ENCODE peak calls at places on chromosome 9, in five cellular contexts. One of them, this sample, is unnamed.

GRCh38 chr9:75623462-75623861 is 267.0 kb upstream of the PCSK5 start:
- DNase-seq in tibial nerve: no peak
- DNase-seq in effector memory CD4-positive, alpha-beta T cell: no peak
- DNase-seq in A549: no peak
- DNase-seq in adrenal gland: no peak
- DNase-seq in this sample: no peak

GRCh38 chr9:74449060-74449459 is 48.1 kb upstream of the RORB start:
- DNase-seq in adrenal gland: no peak
- DNase-seq in A549: no peak
- DNase-seq in effector memory CD4-positive, alpha-beta T cell: no peak
- DNase-seq in tibial nerve: no peak
- DNase-seq in this sample: no peak

GRCh38 chr9:131598121-131598520 is 52.8 kb downstream of the PRRT1B start:
- DNase-seq in A549: no peak
- DNase-seq in tibial nerve: peak
- DNase-seq in effector memory CD4-positive, alpha-beta T cell: no peak
- DNase-seq in adrenal gland: peak
- DNase-seq in this sample: no peak

GRCh38 chr9:129040113-129040643 is 3.8 kb downstream of the MIGA2 start:
- DNase-seq in effector memory CD4-positive, alpha-beta T cell: no peak
- DNase-seq in tibial nerve: no peak
- DNase-seq in adrenal gland: no peak
- DNase-seq in A549: no peak
- DNase-seq in this sample: no peak

GRCh38 chr9:94173632-94174031 is 85.5 kb upstream of the ZNF169 start:
- DNase-seq in effector memory CD4-positive, alpha-beta T cell: no peak
- DNase-seq in tibial nerve: no peak
- DNase-seq in adrenal gland: no peak
- DNase-seq in A549: no peak
- DNase-seq in this sample: no peak

GRCh38 chr9:93652604-93653592 is 76.5 kb downstream of the PHF2 start:
- DNase-seq in effector memory CD4-positive, alpha-beta T cell: no peak
- DNase-seq in A549: no peak
- DNase-seq in tibial nerve: no peak
- DNase-seq in adrenal gland: peak
- DNase-seq in this sample: no peak

GRCh38 chr9:134205636-134206316 is 41.4 kb upstream of the RNU6ATAC start:
- DNase-seq in A549: no peak
- DNase-seq in adrenal gland: no peak
- DNase-seq in effector memory CD4-positive, alpha-beta T cell: no peak
- DNase-seq in tibial nerve: peak
- DNase-seq in this sample: peak

GRCh38 chr9:137380606-137381005 is 42.4 kb downstream of the EXD3 start:
- DNase-seq in A549: no peak
- DNase-seq in tibial nerve: no peak
- DNase-seq in adrenal gland: peak
- DNase-seq in effector memory CD4-positive, alpha-beta T cell: no peak
- DNase-seq in this sample: no peak

GRCh38 chr9:87039809-87040392 is 92.6 kb upstream of the GAS1 start:
- DNase-seq in effector memory CD4-positive, alpha-beta T cell: no peak
- DNase-seq in A549: no peak
- DNase-seq in adrenal gland: no peak
- DNase-seq in tibial nerve: no peak
- DNase-seq in this sample: no peak

GRCh38 chr9:74379718-74380117 is 117.4 kb upstream of the RORB start:
- DNase-seq in A549: peak
- DNase-seq in adrenal gland: peak
- DNase-seq in effector memory CD4-positive, alpha-beta T cell: peak
- DNase-seq in tibial nerve: no peak
- DNase-seq in this sample: no peak

GRCh38 chr9:137669261-137669672 is 50.5 kb downstream of the EHMT1 start:
- DNase-seq in effector memory CD4-positive, alpha-beta T cell: no peak
- DNase-seq in adrenal gland: no peak
- DNase-seq in tibial nerve: no peak
- DNase-seq in A549: peak
- DNase-seq in this sample: no peak

GRCh38 chr9:122051401-122052346 is 41.4 kb downstream of the TTLL11 start:
- DNase-seq in adrenal gland: no peak
- DNase-seq in tibial nerve: no peak
- DNase-seq in A549: no peak
- DNase-seq in effector memory CD4-positive, alpha-beta T cell: no peak
- DNase-seq in this sample: no peak

GRCh38 chr9:134284273-134284672 is 42.0 kb upstream of the RXRA start:
- DNase-seq in adrenal gland: no peak
- DNase-seq in tibial nerve: no peak
- DNase-seq in A549: no peak
- DNase-seq in effector memory CD4-positive, alpha-beta T cell: no peak
- DNase-seq in this sample: no peak

GRCh38 chr9:134378901-134379338 is 52.7 kb downstream of the RXRA start:
- DNase-seq in adrenal gland: peak
- DNase-seq in effector memory CD4-positive, alpha-beta T cell: no peak
- DNase-seq in A549: peak
- DNase-seq in tibial nerve: no peak
- DNase-seq in this sample: no peak

GRCh38 chr9:16321461-16322119 is 548.9 kb downstream of the BNC2 start:
- DNase-seq in A549: peak
- DNase-seq in tibial nerve: no peak
- DNase-seq in effector memory CD4-positive, alpha-beta T cell: no peak
- DNase-seq in adrenal gland: peak
- DNase-seq in this sample: no peak

GRCh38 chr9:111067472-111067871 is 29.2 kb upstream of the LPAR1 start:
- DNase-seq in tibial nerve: no peak
- DNase-seq in adrenal gland: no peak
- DNase-seq in A549: no peak
- DNase-seq in effector memory CD4-positive, alpha-beta T cell: no peak
- DNase-seq in this sample: no peak

GRCh38 chr9:136044971-136045594 is 50.0 kb downstream of the NACC2 start:
- DNase-seq in effector memory CD4-positive, alpha-beta T cell: no peak
- DNase-seq in A549: no peak
- DNase-seq in tibial nerve: no peak
- DNase-seq in adrenal gland: no peak
- DNase-seq in this sample: no peak

GRCh38 chr9:123049589-123050222 is 16.2 kb downstream of the GPR21 start:
- DNase-seq in adrenal gland: peak
- DNase-seq in A549: no peak
- DNase-seq in tibial nerve: no peak
- DNase-seq in effector memory CD4-positive, alpha-beta T cell: no peak
- DNase-seq in this sample: no peak

GRCh38 chr9:34451135-34451534 is 7.2 kb downstream of the FAM219A start:
- DNase-seq in tibial nerve: no peak
- DNase-seq in adrenal gland: no peak
- DNase-seq in effector memory CD4-positive, alpha-beta T cell: no peak
- DNase-seq in A549: no peak
- DNase-seq in this sample: no peak
- H3K27ac ChIP-seq in tibial nerve: no peak
- H3K27ac ChIP-seq in adrenal gland: no peak
- H3K27ac ChIP-seq in effector memory CD4-positive, alpha-beta T cell: no peak
- H3K27ac ChIP-seq in A549: no peak
- H3K27ac ChIP-seq in this sample: no peak

DNA sequence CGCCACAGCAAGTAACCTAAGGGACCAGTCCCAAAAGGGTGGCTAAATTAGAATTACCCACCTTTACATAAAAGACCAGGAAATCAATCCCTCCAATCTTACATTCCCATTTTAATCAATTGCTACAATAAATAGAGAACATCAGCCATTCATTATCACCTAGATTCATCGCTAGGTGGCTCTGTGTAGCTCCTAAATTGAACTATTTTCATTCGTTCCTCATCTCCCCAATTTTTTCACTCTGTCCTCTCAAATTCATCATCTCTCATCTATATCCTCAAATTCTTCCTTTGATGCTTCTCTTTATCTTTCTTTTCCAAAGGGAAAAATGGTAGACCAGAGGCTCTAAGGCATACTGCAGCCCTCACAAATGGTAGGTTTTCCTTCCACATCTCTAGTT is 108.2 kb upstream of the TNC start:
- DNase-seq in adrenal gland: no peak
- DNase-seq in tibial nerve: no peak
- DNase-seq in effector memory CD4-positive, alpha-beta T cell: no peak
- DNase-seq in A549: no peak
- DNase-seq in this sample: no peak
- H3K27ac ChIP-seq in adrenal gland: no peak
- H3K27ac ChIP-seq in tibial nerve: no peak
- H3K27ac ChIP-seq in effector memory CD4-positive, alpha-beta T cell: no peak
- H3K27ac ChIP-seq in A549: no peak
- H3K27ac ChIP-seq in this sample: no peak

GRCh38 chr9:38416461-38416860 is 7.8 kb downstream of the IGFBPL1 start:
- DNase-seq in tibial nerve: no peak
- DNase-seq in A549: no peak
- DNase-seq in adrenal gland: no peak
- DNase-seq in effector memory CD4-positive, alpha-beta T cell: no peak
- DNase-seq in this sample: no peak
- H3K27ac ChIP-seq in tibial nerve: no peak
- H3K27ac ChIP-seq in A549: no peak
- H3K27ac ChIP-seq in adrenal gland: no peak
- H3K27ac ChIP-seq in effector memory CD4-positive, alpha-beta T cell: no peak
- H3K27ac ChIP-seq in this sample: no peak

GRCh38 chr9:22238809-22239684 is 207.6 kb upstream of the DMRTA1 start:
- DNase-seq in adrenal gland: no peak
- DNase-seq in A549: peak
- DNase-seq in effector memory CD4-positive, alpha-beta T cell: no peak
- DNase-seq in tibial nerve: no peak
- DNase-seq in this sample: no peak
- H3K27ac ChIP-seq in adrenal gland: no peak
- H3K27ac ChIP-seq in A549: peak
- H3K27ac ChIP-seq in effector memory CD4-positive, alpha-beta T cell: no peak
- H3K27ac ChIP-seq in tibial nerve: no peak
- H3K27ac ChIP-seq in this sample: no peak

GRCh38 chr9:76730795-76731194 is 33.4 kb upstream of the PCA3 start:
- DNase-seq in A549: no peak
- DNase-seq in tibial nerve: no peak
- DNase-seq in adrenal gland: no peak
- DNase-seq in effector memory CD4-positive, alpha-beta T cell: no peak
- DNase-seq in this sample: no peak

GRCh38 chr9:76734716-76735115 is 29.5 kb upstream of the PCA3 start:
- DNase-seq in effector memory CD4-positive, alpha-beta T cell: no peak
- DNase-seq in tibial nerve: no peak
- DNase-seq in A549: no peak
- DNase-seq in adrenal gland: no peak
- DNase-seq in this sample: no peak

GRCh38 chr9:76733096-76733495 is 31.1 kb upstream of the PCA3 start:
- DNase-seq in effector memory CD4-positive, alpha-beta T cell: no peak
- DNase-seq in A549: no peak
- DNase-seq in adrenal gland: no peak
- DNase-seq in tibial nerve: no peak
- DNase-seq in this sample: no peak

GRCh38 chr9:76729980-76730737 is 34.1 kb upstream of the PCA3 start:
- DNase-seq in effector memory CD4-positive, alpha-beta T cell: no peak
- DNase-seq in adrenal gland: no peak
- DNase-seq in A549: no peak
- DNase-seq in tibial nerve: no peak
- DNase-seq in this sample: no peak

DNA sequence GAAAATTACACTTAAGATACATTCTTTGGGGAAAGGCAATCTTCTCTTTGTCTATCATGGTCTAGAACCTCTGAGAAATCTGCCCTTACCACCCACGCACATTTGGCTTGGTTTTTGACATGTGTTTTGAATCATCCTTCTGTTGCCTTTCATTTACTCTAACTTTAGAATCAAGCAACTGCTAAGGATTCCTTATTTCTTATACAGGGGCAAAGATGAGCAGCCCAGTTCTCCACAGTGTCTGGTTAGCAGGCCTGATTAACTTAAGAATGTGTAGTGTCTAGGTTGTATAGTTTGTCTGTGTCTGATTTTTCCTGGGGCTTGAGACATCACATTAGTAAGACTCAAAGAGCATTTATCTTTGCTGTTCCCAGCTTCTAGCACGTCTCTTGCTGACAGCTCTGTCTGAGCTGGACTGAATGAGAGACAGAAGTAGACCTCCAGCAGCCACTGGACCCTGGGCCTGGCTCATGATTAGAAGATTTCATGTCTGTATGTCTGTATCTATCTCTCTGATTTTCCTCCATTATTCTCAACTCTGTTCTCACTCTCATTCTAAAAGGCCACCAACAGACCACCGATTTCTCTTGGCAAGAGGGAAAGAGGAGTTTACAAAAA is 31.8 kb upstream of the PCA3 start:
- DNase-seq in tibial nerve: no peak
- DNase-seq in A549: no peak
- DNase-seq in adrenal gland: no peak
- DNase-seq in effector memory CD4-positive, alpha-beta T cell: no peak
- DNase-seq in this sample: no peak
- H3K27ac ChIP-seq in tibial nerve: no peak
- H3K27ac ChIP-seq in A549: no peak
- H3K27ac ChIP-seq in adrenal gland: no peak
- H3K27ac ChIP-seq in effector memory CD4-positive, alpha-beta T cell: no peak
- H3K27ac ChIP-seq in this sample: no peak

GRCh38 chr9:127543221-127543620 is 68.9 kb upstream of the STXBP1 start:
- DNase-seq in A549: no peak
- DNase-seq in effector memory CD4-positive, alpha-beta T cell: no peak
- DNase-seq in adrenal gland: no peak
- DNase-seq in tibial nerve: no peak
- DNase-seq in this sample: no peak

GRCh38 chr9:127546125-127546832 is 65.8 kb upstream of the STXBP1 start:
- DNase-seq in effector memory CD4-positive, alpha-beta T cell: no peak
- DNase-seq in tibial nerve: no peak
- DNase-seq in A549: peak
- DNase-seq in adrenal gland: no peak
- DNase-seq in this sample: no peak

GRCh38 chr9:127541865-127542264 is 70.2 kb upstream of the STXBP1 start:
- DNase-seq in adrenal gland: no peak
- DNase-seq in tibial nerve: peak
- DNase-seq in A549: no peak
- DNase-seq in effector memory CD4-positive, alpha-beta T cell: no peak
- DNase-seq in this sample: no peak

GRCh38 chr9:127545196-127546124 is 66.6 kb upstream of the STXBP1 start:
- DNase-seq in tibial nerve: peak
- DNase-seq in effector memory CD4-positive, alpha-beta T cell: no peak
- DNase-seq in A549: peak
- DNase-seq in adrenal gland: peak
- DNase-seq in this sample: peak

GRCh38 chr9:127543973-127544533 is 68.0 kb upstream of the STXBP1 start:
- DNase-seq in A549: no peak
- DNase-seq in effector memory CD4-positive, alpha-beta T cell: no peak
- DNase-seq in adrenal gland: no peak
- DNase-seq in tibial nerve: no peak
- DNase-seq in this sample: no peak
- H3K27ac ChIP-seq in A549: peak
- H3K27ac ChIP-seq in effector memory CD4-positive, alpha-beta T cell: no peak
- H3K27ac ChIP-seq in adrenal gland: no peak
- H3K27ac ChIP-seq in tibial nerve: peak
- H3K27ac ChIP-seq in this sample: no peak